ENCODE peak calls at places on chromosomes 16 and 17, in four cellular contexts. N is DMS153; O is effector CD4-positive, alpha-beta T cell; H is AG08396. G is an unnamed sample.

GRCh38 chr17:82016875-82017459 is 5.7 kb downstream of the CENPX start:
- DNase-seq in N (no peak), O (no peak), H (no peak), G (no peak)

GRCh38 chr17:69175812-69176517 is 34.3 kb upstream of the ABCA6 start:
- DNase-seq in N (no peak), O (no peak), H (peak), G (no peak)

GRCh38 chr17:44108440-44109311 is 14.8 kb downstream of the HDAC5 start:
- DNase-seq in N (no peak), O (no peak), H (peak), G (no peak)

GRCh38 chr17:40293363-40293762 is 5.7 kb downstream of the CDC6 start:
- DNase-seq in N (no peak), O (no peak), H (no peak), G (no peak)

GRCh38 chr16:4687946-4688673 is 5.3 kb upstream of the NUDT16L1 start:
- DNase-seq in N (no peak), O (no peak), H (no peak), G (no peak)

GRCh38 chr17:73227379-73227778 is 34.3 kb downstream of the CPSF4L start:
- DNase-seq in N (no peak), O (no peak), H (no peak), G (no peak)

GRCh38 chr16:47905771-47906170 is 250.0 kb downstream of the ABCC12 start:
- DNase-seq in N (no peak), O (no peak), H (no peak), G (no peak)

GRCh38 chr17:78000351-78000750 is 41.8 kb downstream of the TNRC6C start:
- DNase-seq in N (no peak), O (no peak), H (peak), G (no peak)

GRCh38 chr16:70706948-70707465 is 21.2 kb upstream of the MTSS2 start:
- DNase-seq in N (no peak), O (no peak), H (peak), G (no peak)

GRCh38 chr17:17354560-17355357 is 51.6 kb downstream of the NT5M start:
- DNase-seq in N (no peak), O (peak), H (peak), G (peak)

GRCh38 chr16:3035972-3036725 is 595 bp downstream of the BICDL2 start:
- DNase-seq in N (no peak), O (no peak), H (no peak), G (no peak)

GRCh38 chr17:82917656-82918345 is 78.0 kb upstream of the ZNF750 start:
- DNase-seq in N (no peak), O (peak), H (peak), G (peak)

GRCh38 chr16:84650062-84650991 is 2.0 kb downstream of the KLHL36 start:
- DNase-seq in N (no peak), O (no peak), H (peak), G (no peak)

GRCh38 chr17:40474419-40475002 is 26.9 kb downstream of the TNS4 start:
- DNase-seq in N (no peak), O (no peak), H (no peak), G (no peak)

GRCh38 chr16:66516808-66517585 is 32.9 kb downstream of the TK2 start:
- DNase-seq in N (peak), O (peak), H (peak), G (peak)

GRCh38 chr16:64468515-64469090 is 653.3 kb downstream of the CDH11 start:
- DNase-seq in N (no peak), O (no peak), H (no peak), G (no peak)

GRCh38 chr17:57445051-57445450 is 188.7 kb downstream of the MSI2 start:
- DNase-seq in N (no peak), O (no peak), H (no peak), G (no peak)

GRCh38 chr16:1327619-1327947 is 5.9 kb upstream of the BAIAP3 start:
- DNase-seq in N (no peak), O (no peak), H (no peak), G (no peak)

GRCh38 chr17:81641825-81642489 is 5.0 kb downstream of the TSPAN10 start:
- DNase-seq in N (no peak), O (no peak), H (peak), G (no peak)

GRCh38 chr16:12242516-12242915 is 266.0 kb downstream of the SNX29 start:
- DNase-seq in N (no peak), O (no peak), H (no peak), G (no peak)

GRCh38 chr16:78004501-78004900 is 17.8 kb upstream of the CLEC3A start:
- DNase-seq in N (no peak), O (no peak), H (no peak), G (no peak)

GRCh38 chr16:56300901-56301351 is 109.6 kb downstream of the GNAO1 start:
- DNase-seq in N (no peak), O (no peak), H (no peak), G (no peak)

GRCh38 chr17:50269477-50270429 is 4.5 kb upstream of the TMEM92 start:
- DNase-seq in N (peak), O (peak), H (peak), G (peak)

GRCh38 chr16:85906349-85906748 is 7.4 kb downstream of the IRF8 start:
- DNase-seq in N (no peak), O (no peak), H (no peak), G (no peak)

GRCh38 chr16:68645494-68646388 is 631 bp downstream of the CDH3 start:
- DNase-seq in N (no peak), O (no peak), H (no peak), G (no peak)

GRCh38 chr17:64063088-64063487 is 42.7 kb upstream of the ICAM2 start:
- DNase-seq in N (no peak), O (no peak), H (no peak), G (no peak)

GRCh38 chr17:76079577-76080206 is 710 bp downstream of the ZACN start:
- DNase-seq in N (no peak), O (no peak), H (no peak), G (no peak)

GRCh38 chr17:62309381-62309780 is 71.0 kb upstream of the EFCAB3 start:
- DNase-seq in N (no peak), O (no peak), H (no peak), G (no peak)

GRCh38 chr17:17349724-17350106 is 46.5 kb downstream of the NT5M start:
- DNase-seq in N (no peak), O (no peak), H (no peak), G (no peak)

GRCh38 chr17:9343513-9343912 is 232.1 kb downstream of the STX8 start:
- DNase-seq in N (no peak), O (no peak), H (no peak), G (no peak)

GRCh38 chr17:71870546-71870862 is 250.3 kb upstream of the SOX9 start:
- DNase-seq in N (no peak), O (no peak), H (no peak), G (no peak)

GRCh38 chr16:23974223-23974622 is 138.4 kb downstream of the PRKCB start:
- DNase-seq in N (no peak), O (no peak), H (no peak), G (no peak)

GRCh38 chr17:77640916-77641605 is 317.4 kb upstream of the TNRC6C start:
- DNase-seq in N (no peak), O (no peak), H (no peak), G (no peak)

GRCh38 chr17:36198831-36199465 is 2.4 kb upstream of the CCL3L1 start:
- DNase-seq in N (no peak), O (no peak), H (no peak), G (no peak)

GRCh38 chr17:18039535-18040286 is 503 bp downstream of the GID4 start:
- DNase-seq in N (no peak), O (no peak), H (peak), G (no peak)

GRCh38 chr16:2194852-2195315 is 1.5 kb downstream of the CASKIN1 start:
- DNase-seq in N (peak), O (peak), H (peak), G (peak)

GRCh38 chr17:74223901-74224300 is 10.5 kb downstream of the TTYH2 start:
- DNase-seq in N (no peak), O (no peak), H (no peak), G (no peak)

GRCh38 chr16:77584205-77584859 is 138.0 kb upstream of the NUDT7 start:
- DNase-seq in N (peak), O (peak), H (peak), G (no peak)

GRCh38 chr17:56392274-56392673 is 201.2 kb upstream of the NOG start:
- DNase-seq in N (no peak), O (no peak), H (no peak), G (no peak)